ENCODE peak calls at places on chromosomes 6 and 20, in five cellular contexts. One of them, this sample, is unnamed.

GRCh38 chr6:4920914-4921410 is 82.9 kb downstream of the RPP40 start:
- DNase-seq in H1: no peak
- DNase-seq in HepG2: no peak
- DNase-seq in K562: no peak
- DNase-seq in GM12878: no peak
- DNase-seq in this sample: no peak

GRCh38 chr20:38836991-38837390 is 31.5 kb downstream of the PPP1R16B start:
- DNase-seq in H1: no peak
- DNase-seq in HepG2: no peak
- DNase-seq in K562: no peak
- DNase-seq in GM12878: no peak
- DNase-seq in this sample: no peak

GRCh38 chr6:2877057-2877882 is 25.8 kb downstream of the SERPINB9 start:
- DNase-seq in GM12878: no peak
- DNase-seq in K562: no peak
- DNase-seq in H1: no peak
- DNase-seq in HepG2: peak
- DNase-seq in this sample: no peak

GRCh38 chr6:90098025-90098474 is 198.6 kb downstream of the BACH2 start:
- DNase-seq in H1: no peak
- DNase-seq in HepG2: no peak
- DNase-seq in K562: no peak
- DNase-seq in GM12878: no peak
- DNase-seq in this sample: no peak

GRCh38 chr6:166632731-166633130 is 5.7 kb upstream of the RPS6KA2 start:
- DNase-seq in HepG2: no peak
- DNase-seq in H1: no peak
- DNase-seq in GM12878: no peak
- DNase-seq in K562: no peak
- DNase-seq in this sample: no peak

GRCh38 chr20:46099491-46100287 is 9.9 kb upstream of the NCOA5 start:
- DNase-seq in K562: no peak
- DNase-seq in H1: no peak
- DNase-seq in HepG2: no peak
- DNase-seq in GM12878: no peak
- DNase-seq in this sample: peak

GRCh38 chr6:117498159-117498558 is 15.7 kb downstream of the DCBLD1 start:
- DNase-seq in H1: no peak
- DNase-seq in GM12878: no peak
- DNase-seq in HepG2: no peak
- DNase-seq in K562: no peak
- DNase-seq in this sample: no peak

GRCh38 chr6:79280756-79281155 is 46.3 kb upstream of the HMGN3 start:
- DNase-seq in GM12878: no peak
- DNase-seq in HepG2: no peak
- DNase-seq in K562: no peak
- DNase-seq in H1: no peak
- DNase-seq in this sample: no peak

GRCh38 chr20:2578430-2579192 is 42.2 kb downstream of the TMC2 start:
- DNase-seq in HepG2: peak
- DNase-seq in H1: no peak
- DNase-seq in GM12878: no peak
- DNase-seq in K562: peak
- DNase-seq in this sample: no peak

GRCh38 chr6:170347091-170347490 is 40.5 kb downstream of the FAM120B start:
- DNase-seq in H1: no peak
- DNase-seq in HepG2: no peak
- DNase-seq in GM12878: peak
- DNase-seq in K562: no peak
- DNase-seq in this sample: no peak

GRCh38 chr20:23186808-23187207 is 100.7 kb upstream of the CD93 start:
- DNase-seq in HepG2: no peak
- DNase-seq in K562: no peak
- DNase-seq in H1: no peak
- DNase-seq in GM12878: no peak
- DNase-seq in this sample: no peak

GRCh38 chr6:31765910-31766794 is 3.7 kb downstream of the SAPCD1 start:
- DNase-seq in GM12878: no peak
- DNase-seq in K562: no peak
- DNase-seq in HepG2: peak
- DNase-seq in H1: no peak
- DNase-seq in this sample: peak

GRCh38 chr20:2042400-2042799 is 48.5 kb upstream of the PDYN start:
- DNase-seq in H1: no peak
- DNase-seq in K562: no peak
- DNase-seq in GM12878: no peak
- DNase-seq in HepG2: no peak
- DNase-seq in this sample: no peak

GRCh38 chr20:35085477-35086225 is 7.0 kb downstream of the TRPC4AP start:
- DNase-seq in K562: no peak
- DNase-seq in H1: no peak
- DNase-seq in GM12878: no peak
- DNase-seq in HepG2: no peak
- DNase-seq in this sample: no peak

GRCh38 chr20:57657537-57658446 is 37.6 kb upstream of the ZBP1 start:
- DNase-seq in K562: no peak
- DNase-seq in HepG2: peak
- DNase-seq in H1: no peak
- DNase-seq in GM12878: no peak
- DNase-seq in this sample: peak

GRCh38 chr6:158803733-158804143 is 15.4 kb downstream of the EZR start:
- DNase-seq in HepG2: no peak
- DNase-seq in H1: no peak
- DNase-seq in K562: no peak
- DNase-seq in GM12878: no peak
- DNase-seq in this sample: no peak

GRCh38 chr20:23285536-23285935 is 65.1 kb upstream of the NXT1 start:
- DNase-seq in GM12878: no peak
- DNase-seq in H1: no peak
- DNase-seq in K562: no peak
- DNase-seq in HepG2: no peak
- DNase-seq in this sample: no peak

GRCh38 chr20:48831702-48832422 is 4.1 kb upstream of the PREX1 start:
- DNase-seq in K562: peak
- DNase-seq in GM12878: no peak
- DNase-seq in HepG2: no peak
- DNase-seq in H1: no peak
- DNase-seq in this sample: no peak

GRCh38 chr6:5344038-5344437 is 82.7 kb downstream of the FARS2 start:
- DNase-seq in GM12878: no peak
- DNase-seq in K562: no peak
- DNase-seq in HepG2: no peak
- DNase-seq in H1: no peak
- DNase-seq in this sample: no peak

GRCh38 chr20:17615645-17616479 is 46.0 kb downstream of the DSTN start:
- DNase-seq in K562: no peak
- DNase-seq in H1: no peak
- DNase-seq in GM12878: no peak
- DNase-seq in HepG2: no peak
- DNase-seq in this sample: no peak

GRCh38 chr6:63844287-63844686 is 208.7 kb downstream of the PHF3 start:
- DNase-seq in K562: no peak
- DNase-seq in HepG2: no peak
- DNase-seq in H1: no peak
- DNase-seq in GM12878: no peak
- DNase-seq in this sample: no peak

GRCh38 chr6:126118058-126118759 is 131.9 kb downstream of the TRMT11 start:
- DNase-seq in GM12878: no peak
- DNase-seq in K562: no peak
- DNase-seq in HepG2: no peak
- DNase-seq in H1: no peak
- DNase-seq in this sample: no peak

GRCh38 chr6:81265106-81265505 is 487.4 kb downstream of the TENT5A start:
- DNase-seq in HepG2: peak
- DNase-seq in K562: no peak
- DNase-seq in GM12878: no peak
- DNase-seq in H1: no peak
- DNase-seq in this sample: no peak

GRCh38 chr6:167047554-167047953 is 48.4 kb downstream of the CEP43 start:
- DNase-seq in K562: no peak
- DNase-seq in GM12878: peak
- DNase-seq in H1: no peak
- DNase-seq in HepG2: no peak
- DNase-seq in this sample: no peak

GRCh38 chr6:33689148-33689494 is 22.4 kb downstream of the UQCC2 start:
- DNase-seq in K562: no peak
- DNase-seq in H1: no peak
- DNase-seq in GM12878: no peak
- DNase-seq in HepG2: no peak
- DNase-seq in this sample: no peak

GRCh38 chr6:74631558-74631957 is 574.3 kb downstream of the COL12A1 start:
- DNase-seq in H1: no peak
- DNase-seq in GM12878: no peak
- DNase-seq in K562: no peak
- DNase-seq in HepG2: no peak
- DNase-seq in this sample: no peak

GRCh38 chr6:85449388-85449817 is 480 bp upstream of the NT5E start:
- DNase-seq in H1: no peak
- DNase-seq in GM12878: peak
- DNase-seq in K562: no peak
- DNase-seq in HepG2: no peak
- DNase-seq in this sample: no peak
- TF ChIP-seq USF2 in H1: no peak
- TF ChIP-seq USF2 in GM12878: no peak
- TF ChIP-seq USF2 in K562: no peak
- TF ChIP-seq USF2 in HepG2: no peak
- TF ChIP-seq USF2 in this sample: no peak

GRCh38 chr6:118596774-118597332 is 48.8 kb downstream of the PLN start:
- DNase-seq in K562: no peak
- DNase-seq in H1: no peak
- DNase-seq in HepG2: no peak
- DNase-seq in GM12878: no peak
- DNase-seq in this sample: no peak
- TF ChIP-seq SP1 in K562: no peak
- TF ChIP-seq SP1 in H1: no peak
- TF ChIP-seq SP1 in HepG2: no peak
- TF ChIP-seq SP1 in GM12878: no peak
- TF ChIP-seq SP1 in this sample: no peak

GRCh38 chr6:135853227-135853626 is 1.7 kb downstream of the PDE7B start:
- DNase-seq in H1: no peak
- DNase-seq in GM12878: no peak
- DNase-seq in K562: no peak
- DNase-seq in HepG2: no peak
- DNase-seq in this sample: no peak
- TF ChIP-seq ATF2 in H1: no peak
- TF ChIP-seq ATF2 in GM12878: no peak
- TF ChIP-seq ATF2 in K562: no peak
- TF ChIP-seq ATF2 in HepG2: no peak
- TF ChIP-seq ATF2 in this sample: no peak

GRCh38 chr6:137223370-137224131 is 4.4 kb upstream of the IFNGR1 start:
- DNase-seq in HepG2: peak
- DNase-seq in H1: no peak
- DNase-seq in GM12878: no peak
- DNase-seq in K562: no peak
- DNase-seq in this sample: no peak
- TF ChIP-seq USF2 in HepG2: no peak
- TF ChIP-seq USF2 in H1: no peak
- TF ChIP-seq USF2 in GM12878: no peak
- TF ChIP-seq USF2 in K562: no peak
- TF ChIP-seq USF2 in this sample: no peak

DNA sequence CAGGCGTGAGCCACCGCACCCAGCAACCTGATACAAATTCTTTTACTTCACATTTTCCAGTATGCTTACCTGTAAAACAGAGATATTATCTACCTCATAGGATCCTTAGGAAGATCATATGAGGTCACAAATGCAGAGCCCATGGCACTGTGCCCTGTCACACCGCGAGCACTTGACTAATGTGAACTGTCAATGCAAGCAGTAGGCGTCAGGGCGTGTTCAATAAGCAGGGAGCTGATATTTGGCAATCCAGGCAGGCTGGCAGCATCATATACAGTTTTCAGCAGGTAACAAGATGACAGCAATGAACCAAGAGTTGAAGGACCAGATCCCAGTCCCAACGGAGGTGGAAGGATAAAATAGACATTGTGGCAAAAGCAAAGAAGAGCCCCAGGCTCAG is 14.6 kb upstream of the ARID1B start:
- DNase-seq in HepG2: no peak
- DNase-seq in H1: no peak
- DNase-seq in K562: no peak
- DNase-seq in GM12878: no peak
- DNase-seq in this sample: no peak
- TF ChIP-seq SP1 in HepG2: no peak
- TF ChIP-seq SP1 in H1: no peak
- TF ChIP-seq SP1 in K562: no peak
- TF ChIP-seq SP1 in GM12878: no peak
- TF ChIP-seq SP1 in this sample: no peak

GRCh38 chr20:50348118-50348517 is 157.5 kb downstream of the CEBPB start:
- DNase-seq in K562: no peak
- DNase-seq in H1: no peak
- DNase-seq in HepG2: no peak
- DNase-seq in GM12878: no peak
- DNase-seq in this sample: no peak
- TF ChIP-seq ATF2 in K562: no peak
- TF ChIP-seq ATF2 in H1: no peak
- TF ChIP-seq ATF2 in HepG2: no peak
- TF ChIP-seq ATF2 in GM12878: no peak
- TF ChIP-seq ATF2 in this sample: no peak

GRCh38 chr20:19765266-19765665 is 7.2 kb downstream of the RIN2 start:
- DNase-seq in K562: no peak
- DNase-seq in HepG2: no peak
- DNase-seq in GM12878: no peak
- DNase-seq in H1: no peak
- DNase-seq in this sample: no peak
- TF ChIP-seq USF2 in K562: no peak
- TF ChIP-seq USF2 in HepG2: no peak
- TF ChIP-seq USF2 in GM12878: no peak
- TF ChIP-seq USF2 in H1: no peak
- TF ChIP-seq USF2 in this sample: no peak

GRCh38 chr20:7940341-7940740 is at the start of gene HAO1:
- DNase-seq in K562: no peak
- DNase-seq in H1: no peak
- DNase-seq in GM12878: no peak
- DNase-seq in HepG2: peak
- DNase-seq in this sample: no peak
- TF ChIP-seq SP1 in K562: no peak
- TF ChIP-seq SP1 in H1: no peak
- TF ChIP-seq SP1 in GM12878: no peak
- TF ChIP-seq SP1 in HepG2: no peak
- TF ChIP-seq SP1 in this sample: no peak

GRCh38 chr20:36861875-36862801 is 13.8 kb upstream of the TLDC2 start:
- DNase-seq in H1: no peak
- DNase-seq in HepG2: peak
- DNase-seq in K562: peak
- DNase-seq in GM12878: no peak
- DNase-seq in this sample: peak
- TF ChIP-seq ATF2 in H1: no peak
- TF ChIP-seq ATF2 in HepG2: no peak
- TF ChIP-seq ATF2 in K562: no peak
- TF ChIP-seq ATF2 in GM12878: no peak
- TF ChIP-seq ATF2 in this sample: no peak